ENCODE peak calls at places on chromosomes 16 and 17, in nine cellular contexts. J is H1, E is sigmoid colon, A is HCT116, B is stomach, Y is endothelial cell of umbilical vein, Z is HL-60, I is GM12892, U is GM12878. O is an unnamed sample.

GRCh38 chr16:85924675-85925074 is 25.7 kb downstream of the IRF8 start:
- DNase-seq in Z (no peak), Y (no peak), I (no peak), J (no peak), U (no peak), E (no peak), B (no peak), A (no peak), O (no peak)

GRCh38 chr16:50621452-50621792 is 59.7 kb downstream of the SNX20 start:
- DNase-seq in Y (no peak), J (no peak), E (no peak), Z (no peak), B (no peak), U (no peak), I (no peak), A (no peak), O (no peak)

GRCh38 chr16:27729516-27730304 is 179.8 kb downstream of the KATNIP start:
- DNase-seq in I (no peak), A (no peak), Z (peak), J (no peak), Y (peak), U (no peak), B (no peak), E (no peak), O (no peak)

GRCh38 chr16:55510185-55510805 is 1.4 kb downstream of the LPCAT2 start:
- DNase-seq in J (no peak), Y (no peak), A (no peak), E (no peak), U (no peak), B (no peak), I (no peak), Z (peak), O (no peak)

GRCh38 chr16:21272253-21272652 is 5.8 kb downstream of the CRYM start:
- DNase-seq in A (no peak), U (no peak), J (no peak), I (no peak), B (no peak), E (no peak), Y (no peak), Z (no peak), O (no peak)

GRCh38 chr17:7834554-7834890 is 505 bp downstream of the KDM6B start:
- DNase-seq in A (no peak), Z (no peak), J (no peak), U (no peak), I (no peak), B (peak), E (peak), Y (no peak), O (no peak)

GRCh38 chr16:84889066-84889465 is 69.3 kb downstream of the CRISPLD2 start:
- DNase-seq in Z (no peak), J (no peak), E (no peak), Y (no peak), I (no peak), B (no peak), U (no peak), A (no peak), O (no peak)

GRCh38 chr17:69870751-69871199 is 204.2 kb upstream of the KCNJ16 start:
- DNase-seq in U (no peak), J (no peak), Z (no peak), B (no peak), E (no peak), A (no peak), Y (peak), I (no peak), O (no peak)

GRCh38 chr16:50742521-50743150 is 750 bp downstream of the CYLD start:
- DNase-seq in Y (peak), Z (peak), A (no peak), J (peak), U (no peak), E (no peak), I (peak), B (no peak), O (no peak)

GRCh38 chr16:4613636-4614570 is 785 bp downstream of the UBALD1 start:
- DNase-seq in E (peak), Y (peak), A (no peak), J (no peak), B (no peak), U (no peak), Z (peak), I (peak), O (peak)

GRCh38 chr17:81304196-81305015 is 9.3 kb upstream of the SLC38A10 start:
- DNase-seq in U (no peak), Y (no peak), I (no peak), Z (no peak), A (no peak), J (no peak), E (no peak), B (no peak), O (no peak)

GRCh38 chr17:3730881-3731429 is 7.3 kb downstream of the HASPIN start:
- DNase-seq in Z (no peak), J (no peak), I (no peak), U (no peak), Y (no peak), A (no peak), B (no peak), E (no peak), O (no peak)

GRCh38 chr17:29347831-29348281 is 42.3 kb upstream of the TAOK1 start:
- DNase-seq in J (no peak), B (no peak), E (no peak), I (no peak), U (no peak), Y (no peak), A (no peak), Z (peak), O (no peak)

GRCh38 chr16:89103156-89103555 is 9.5 kb downstream of the ACSF3 start:
- DNase-seq in J (no peak), I (no peak), Z (no peak), A (no peak), B (peak), Y (no peak), E (no peak), U (no peak), O (no peak)
- TF ChIP-seq POLR2AphosphoS5 in J (no peak), I (no peak), Z (no peak), A (no peak), B (no peak), Y (no peak), E (no peak), U (no peak), O (no peak)

GRCh38 chr17:79563237-79564013 is 47.4 kb downstream of the RBFOX3 start:
- DNase-seq in I (no peak), A (peak), J (no peak), E (peak), Y (no peak), U (no peak), Z (no peak), B (no peak), O (no peak)

GRCh38 chr17:79560527-79560926 is 50.3 kb downstream of the RBFOX3 start:
- DNase-seq in A (no peak), B (no peak), Y (no peak), I (no peak), J (no peak), E (peak), U (no peak), Z (no peak), O (no peak)

GRCh38 chr17:79561486-79562116 is 49.2 kb downstream of the RBFOX3 start:
- DNase-seq in Y (no peak), A (no peak), E (peak), B (no peak), J (no peak), Z (no peak), I (no peak), U (no peak), O (no peak)

GRCh38 chr17:79562806-79563141 is 48.1 kb downstream of the RBFOX3 start:
- DNase-seq in Y (no peak), J (no peak), B (no peak), Z (no peak), I (no peak), U (no peak), A (no peak), E (peak), O (no peak)

GRCh38 chr17:79562117-79562805 is 48.6 kb downstream of the RBFOX3 start:
- DNase-seq in Y (no peak), Z (no peak), B (no peak), E (peak), A (no peak), U (no peak), J (no peak), I (no peak), O (no peak)
- TF ChIP-seq POLR2AphosphoS5 in Y (no peak), Z (no peak), B (no peak), E (no peak), A (no peak), U (no peak), J (no peak), I (no peak), O (no peak)

GRCh38 chr17:82440377-82440981 is 10.1 kb downstream of the CYBC1 start:
- DNase-seq in E (no peak), A (no peak), B (peak), J (no peak), U (no peak), Y (no peak), Z (peak), I (no peak), O (no peak)

GRCh38 chr17:82438401-82439193 is 12.0 kb downstream of the CYBC1 start:
- DNase-seq in J (no peak), E (no peak), I (no peak), A (no peak), B (no peak), Y (no peak), U (no peak), Z (no peak), O (no peak)

GRCh38 chr17:82440991-82441627 is 9.4 kb downstream of the CYBC1 start:
- DNase-seq in Z (peak), Y (no peak), A (no peak), E (peak), I (no peak), J (no peak), B (no peak), U (no peak), O (no peak)

GRCh38 chr17:82439194-82439828 is 11.2 kb downstream of the CYBC1 start:
- DNase-seq in I (no peak), Y (no peak), B (no peak), A (no peak), Z (no peak), U (no peak), J (no peak), E (no peak), O (no peak)

GRCh38 chr17:82439829-82440365 is 10.7 kb downstream of the CYBC1 start:
- DNase-seq in I (no peak), J (no peak), B (no peak), U (no peak), Z (no peak), Y (no peak), E (no peak), A (no peak), O (no peak)
- TF ChIP-seq POLR2AphosphoS5 in I (no peak), J (no peak), B (no peak), U (no peak), Z (no peak), Y (no peak), E (no peak), A (no peak), O (no peak)

GRCh38 chr16:88985521-88985920 is 8.5 kb upstream of the CBFA2T3 start:
- DNase-seq in Z (no peak), I (no peak), A (no peak), B (no peak), U (no peak), J (no peak), Y (no peak), E (no peak), O (no peak)
- TF ChIP-seq POLR2AphosphoS5 in Z (no peak), I (no peak), A (no peak), B (no peak), U (no peak), J (no peak), Y (no peak), E (no peak), O (no peak)

GRCh38 chr16:69837380-69837779 is 75.2 kb downstream of the WWP2 start:
- DNase-seq in U (no peak), A (no peak), I (no peak), J (no peak), B (no peak), Y (no peak), Z (no peak), E (no peak), O (no peak)

GRCh38 chr16:69839798-69840409 is 77.8 kb downstream of the WWP2 start:
- DNase-seq in I (no peak), J (no peak), Y (peak), Z (no peak), U (no peak), B (peak), E (no peak), A (no peak), O (no peak)

GRCh38 chr16:69838417-69838990 is 76.4 kb downstream of the WWP2 start:
- DNase-seq in B (no peak), Z (no peak), I (no peak), Y (peak), A (no peak), U (no peak), J (no peak), E (no peak), O (no peak)

GRCh38 chr16:69840975-69841374 is 78.8 kb downstream of the WWP2 start:
- DNase-seq in Y (peak), U (no peak), B (peak), I (no peak), E (no peak), A (no peak), J (no peak), Z (no peak), O (no peak)

DNA sequence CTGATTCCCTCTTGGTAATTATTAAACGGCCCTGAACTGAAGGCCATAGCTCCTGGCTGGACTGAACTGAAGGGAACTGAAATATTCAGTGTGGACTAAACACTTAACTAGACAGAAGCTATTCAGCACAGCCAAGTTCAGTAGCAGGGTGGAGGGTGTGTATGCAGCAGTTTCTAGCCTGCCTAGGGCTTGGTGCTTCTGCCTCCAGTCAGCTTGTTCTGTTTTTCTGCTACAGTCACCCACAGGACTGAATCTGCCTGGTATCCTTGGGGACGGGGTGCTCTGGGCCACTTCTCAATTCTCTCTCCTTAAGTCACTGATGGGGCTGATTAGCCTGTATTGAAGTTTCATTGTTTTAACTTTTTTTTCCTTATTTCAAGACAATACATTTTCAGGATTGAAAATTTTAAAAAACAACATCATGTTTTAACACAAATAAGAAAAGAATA is 77.1 kb downstream of the WWP2 start:
- DNase-seq in B (no peak), Z (no peak), E (no peak), Y (no peak), I (no peak), A (no peak), U (no peak), J (no peak), O (no peak)
- TF ChIP-seq POLR2AphosphoS5 in B (no peak), Z (no peak), E (no peak), Y (no peak), I (no peak), A (no peak), U (no peak), J (no peak), O (no peak)

O was measured in GM12891.